ENCODE peak calls at places on chromosomes 5 and 9, in eight cellular contexts. X, K, U, Q, O, J, E and A are unnamed samples.
A peak's percentile ranks its signal among the peaks of the same experiment; 100 is the strongest.

GRCh38 chr9:16521868-16522381 is 348.5 kb downstream of the BNC2 start:
- DNase-seq in X (peak; percentile 49), K (no peak), U (peak; percentile 19), Q (peak; percentile 80), O (no peak), J (peak; percentile 58), E (no peak), A (no peak)

GRCh38 chr5:153860482-153860881 is 178.2 kb downstream of the FAM114A2 start:
- DNase-seq in X (no peak), K (no peak), U (no peak), Q (no peak), O (no peak), J (no peak), E (no peak), A (no peak)

GRCh38 chr5:124289641-124290201 is 456.7 kb downstream of the ZNF608 start:
- DNase-seq in X (peak; percentile 41), K (no peak), U (no peak), Q (no peak), O (no peak), J (no peak), E (no peak), A (no peak)

GRCh38 chr9:3912260-3912659 is 386.5 kb upstream of the RFX3 start:
- DNase-seq in X (no peak), K (no peak), U (no peak), Q (no peak), O (no peak), J (no peak), E (no peak), A (no peak)

GRCh38 chr9:135960328-135961276 is 571 bp downstream of the UBAC1 start:
- DNase-seq in X (no peak), K (peak; percentile 74), U (peak; percentile 80), Q (no peak), O (no peak), J (no peak), E (no peak), A (no peak)

GRCh38 chr5:141705503-141705902 is 23.5 kb upstream of the ARAP3 start:
- DNase-seq in X (no peak), K (no peak), U (no peak), Q (no peak), O (no peak), J (no peak), E (no peak), A (no peak)

GRCh38 chr9:133054194-133054890 is 7.4 kb upstream of the CEL start:
- DNase-seq in X (no peak), K (peak; percentile 78), U (no peak), Q (no peak), O (no peak), J (no peak), E (no peak), A (no peak)

GRCh38 chr5:107486489-107486888 is 184.2 kb downstream of the EFNA5 start:
- DNase-seq in X (no peak), K (no peak), U (no peak), Q (no peak), O (no peak), J (no peak), E (no peak), A (no peak)

GRCh38 chr5:17743580-17744435 is 109.5 kb downstream of the TAF11L14 start:
- DNase-seq in X (no peak), K (no peak), U (no peak), Q (peak; percentile 89), O (no peak), J (peak; percentile 79), E (no peak), A (no peak)

GRCh38 chr5:139340051-139340450 is 1.6 kb upstream of the PAIP2 start:
- DNase-seq in X (no peak), K (no peak), U (no peak), Q (no peak), O (no peak), J (no peak), E (no peak), A (no peak)